ENCODE peak calls at places on chromosomes 16 and 17, in five cellular contexts. M is HepG2, F is K562, L is GM12878, V is A549. Q is an unnamed sample.

GRCh38 chr17:21772321-21772720 is 80.0 kb downstream of the KCNJ18 start:
- DNase-seq in M (no peak), F (no peak), L (no peak), V (no peak), Q (no peak)

GRCh38 chr17:18981642-18982424 is 22.7 kb downstream of the FAM83G start:
- DNase-seq in M (peak), F (peak), L (no peak), V (peak), Q (peak)

GRCh38 chr16:17271687-17272086 is 199.1 kb downstream of the XYLT1 start:
- DNase-seq in M (no peak), F (no peak), L (no peak), V (no peak), Q (no peak)

GRCh38 chr16:23967018-23967417 is 131.2 kb downstream of the PRKCB start:
- DNase-seq in M (no peak), F (no peak), L (no peak), V (no peak), Q (no peak)

GRCh38 chr16:13176711-13177110 is 275.3 kb downstream of the SHISA9 start:
- DNase-seq in M (no peak), F (no peak), L (no peak), V (no peak), Q (no peak)

GRCh38 chr16:22092143-22092933 is at the start of gene VWA3A:
- DNase-seq in M (no peak), F (no peak), L (no peak), V (no peak), Q (peak)

GRCh38 chr17:15883617-15884111 is 61.3 kb upstream of the ADORA2B start:
- DNase-seq in M (no peak), F (no peak), L (no peak), V (no peak), Q (no peak)

GRCh38 chr17:3914319-3914685 is 2.0 kb downstream of the P2RX1 start:
- DNase-seq in M (no peak), F (no peak), L (peak), V (no peak), Q (no peak)

GRCh38 chr17:77315551-77316190 is 174.9 kb downstream of the SEC14L1 start:
- DNase-seq in M (no peak), F (no peak), L (no peak), V (no peak), Q (peak)

GRCh38 chr16:72797606-72798005 is 250.3 kb downstream of the ZFHX3 start:
- DNase-seq in M (no peak), F (no peak), L (no peak), V (no peak), Q (no peak)

GRCh38 chr16:896261-897199 is 74.3 kb downstream of the LMF1 start:
- DNase-seq in M (no peak), F (no peak), L (no peak), V (no peak), Q (no peak)

GRCh38 chr16:17026600-17027242 is 444.0 kb downstream of the XYLT1 start:
- DNase-seq in M (no peak), F (no peak), L (peak), V (no peak), Q (no peak)

GRCh38 chr17:78865682-78866390 is 25.2 kb upstream of the USP36 start:
- DNase-seq in M (peak), F (peak), L (no peak), V (peak), Q (peak)

GRCh38 chr17:35002876-35003551 is 22.7 kb downstream of the LIG3 start:
- DNase-seq in M (no peak), F (no peak), L (no peak), V (no peak), Q (no peak)

GRCh38 chr16:64307431-64307830 is 814.4 kb downstream of the CDH11 start:
- DNase-seq in M (no peak), F (no peak), L (no peak), V (no peak), Q (no peak)

GRCh38 chr17:57636274-57636673 is 108.8 kb downstream of the CCDC182 start:
- DNase-seq in M (no peak), F (no peak), L (no peak), V (no peak), Q (no peak)

GRCh38 chr16:81731636-81732035 is 47.5 kb upstream of the PLCG2 start:
- DNase-seq in M (no peak), F (no peak), L (no peak), V (no peak), Q (no peak)

GRCh38 chr16:84947996-84948854 is 63.1 kb downstream of the ZDHHC7 start:
- DNase-seq in M (no peak), F (no peak), L (no peak), V (no peak), Q (no peak)

GRCh38 chr16:6016530-6017184 is 919.1 kb upstream of the EEF2KMT start:
- DNase-seq in M (peak), F (peak), L (no peak), V (peak), Q (no peak)

GRCh38 chr17:44898768-44899073 is 524 bp downstream of the EFTUD2 start:
- DNase-seq in M (peak), F (no peak), L (no peak), V (peak), Q (no peak)

GRCh38 chr16:67516296-67517177 is 12.1 kb upstream of the RIPOR1 start:
- DNase-seq in M (no peak), F (no peak), L (no peak), V (peak), Q (peak)

GRCh38 chr16:70568601-70569217 is 45.1 kb downstream of the SF3B3 start:
- DNase-seq in M (no peak), F (no peak), L (no peak), V (no peak), Q (no peak)

GRCh38 chr17:44095388-44095646 is 24.8 kb downstream of the G6PC3 start:
- DNase-seq in M (no peak), F (peak), L (no peak), V (no peak), Q (no peak)

GRCh38 chr17:41691031-41691777 is 2.5 kb downstream of the EIF1 start:
- DNase-seq in M (no peak), F (no peak), L (no peak), V (no peak), Q (no peak)

GRCh38 chr16:646679-647172 is 2.4 kb upstream of the WDR90 start:
- DNase-seq in M (no peak), F (no peak), L (no peak), V (no peak), Q (no peak)

GRCh38 chr17:79812969-79813825 is 16.3 kb upstream of the CBX8 start:
- DNase-seq in M (no peak), F (peak), L (no peak), V (peak), Q (no peak)

GRCh38 chr17:82977586-82977985 is 101.8 kb upstream of the METRNL start:
- DNase-seq in M (no peak), F (no peak), L (no peak), V (no peak), Q (no peak)

GRCh38 chr16:85419503-85420408 is 193.4 kb upstream of the GSE1 start:
- DNase-seq in M (no peak), F (no peak), L (no peak), V (no peak), Q (no peak)

GRCh38 chr17:57889892-57890856 is 40.3 kb upstream of the MRPS23 start:
- DNase-seq in M (no peak), F (no peak), L (no peak), V (peak), Q (peak)

GRCh38 chr17:34556384-34556783 is 23.0 kb upstream of the TMEM132E start:
- DNase-seq in M (no peak), F (peak), L (no peak), V (no peak), Q (no peak)

GRCh38 chr16:67104061-67104460 is 5.7 kb upstream of the PHAF1 start:
- DNase-seq in M (peak), F (no peak), L (no peak), V (no peak), Q (peak)

GRCh38 chr16:2190659-2191445 is 5.6 kb downstream of the CASKIN1 start:
- DNase-seq in M (peak), F (no peak), L (no peak), V (no peak), Q (no peak)

GRCh38 chr16:12833939-12834338 is 30.3 kb upstream of the CPPED1 start:
- DNase-seq in M (peak), F (peak), L (no peak), V (peak), Q (no peak)

GRCh38 chr16:8696880-8697279 is 22.5 kb downstream of the ABAT start:
- DNase-seq in M (no peak), F (no peak), L (no peak), V (no peak), Q (no peak)
- H3K27ac ChIP-seq in M (no peak), F (no peak), L (no peak), V (no peak), Q (no peak)

GRCh38 chr16:54050281-54051210 is 236.0 kb downstream of the IRX3 start:
- DNase-seq in M (no peak), F (no peak), L (no peak), V (no peak), Q (no peak)

GRCh38 chr16:54054237-54054780 is 232.3 kb downstream of the IRX3 start:
- DNase-seq in M (no peak), F (no peak), L (no peak), V (no peak), Q (no peak)

GRCh38 chr16:54051821-54052220 is 234.8 kb downstream of the IRX3 start:
- DNase-seq in M (no peak), F (no peak), L (no peak), V (no peak), Q (no peak)

GRCh38 chr16:54052271-54052670 is 234.3 kb downstream of the IRX3 start:
- DNase-seq in M (no peak), F (no peak), L (no peak), V (no peak), Q (no peak)

GRCh38 chr16:54048994-54049929 is 237.3 kb downstream of the IRX3 start:
- DNase-seq in M (no peak), F (no peak), L (no peak), V (no peak), Q (no peak)
- TF ChIP-seq MYC in M (no peak), F (no peak), L (no peak), V (no peak), Q (no peak)

GRCh38 chr16:80300876-80301275 is 239.9 kb upstream of the DYNLRB2 start:
- DNase-seq in M (peak), F (no peak), L (no peak), V (no peak), Q (no peak)
- H3K27ac ChIP-seq in M (no peak), F (no peak), L (no peak), V (peak), Q (no peak)

GRCh38 chr17:73223626-73224616 is 31.1 kb downstream of the COG1 start:
- DNase-seq in M (no peak), F (no peak), L (no peak), V (no peak), Q (peak)
- TF ChIP-seq MYC in M (no peak), F (no peak), L (no peak), V (no peak), Q (no peak)

GRCh38 chr16:86631441-86631840 is 53.1 kb downstream of the FOXL1 start:
- DNase-seq in M (no peak), F (no peak), L (no peak), V (peak), Q (no peak)
- H3K27ac ChIP-seq in M (no peak), F (no peak), L (no peak), V (peak), Q (no peak)